ENCODE peak calls at places on chromosomes 13 and 19, in six cellular contexts. One of them, this sample, is unnamed.

GRCh38 chr13:29917573-29918091 is 67.2 kb upstream of the UBL3 start:
- DNase-seq in cardiac muscle cell: no peak
- DNase-seq in stomach: no peak
- DNase-seq in endothelial cell of umbilical vein: no peak
- DNase-seq in psoas muscle: no peak
- DNase-seq in H1: no peak
- DNase-seq in this sample: no peak

GRCh38 chr19:13764821-13765394 is 586 bp downstream of the MRI1 start:
- DNase-seq in stomach: peak; percentile 43
- DNase-seq in cardiac muscle cell: no peak
- DNase-seq in psoas muscle: peak; percentile 44
- DNase-seq in endothelial cell of umbilical vein: no peak
- DNase-seq in H1: no peak
- DNase-seq in this sample: peak; percentile 52

GRCh38 chr19:49591731-49592485 is 926 bp downstream of the PRR12 start:
- DNase-seq in cardiac muscle cell: peak; percentile 49
- DNase-seq in endothelial cell of umbilical vein: peak; percentile 59
- DNase-seq in H1: no peak
- DNase-seq in psoas muscle: peak; percentile 40
- DNase-seq in stomach: peak; percentile 40
- DNase-seq in this sample: peak; percentile 64

GRCh38 chr19:44757735-44758505 is 9.4 kb downstream of the BCL3 start:
- DNase-seq in H1: no peak
- DNase-seq in stomach: peak; percentile 61
- DNase-seq in endothelial cell of umbilical vein: peak; percentile 53
- DNase-seq in cardiac muscle cell: peak; percentile 77
- DNase-seq in psoas muscle: peak; percentile 85
- DNase-seq in this sample: peak; percentile 64

GRCh38 chr19:33772102-33772857 is 24.4 kb upstream of the KCTD15 start:
- DNase-seq in endothelial cell of umbilical vein: no peak
- DNase-seq in stomach: no peak
- DNase-seq in cardiac muscle cell: no peak
- DNase-seq in psoas muscle: no peak
- DNase-seq in H1: no peak
- DNase-seq in this sample: no peak

GRCh38 chr13:41648314-41648935 is 191.1 kb downstream of the RGCC start:
- DNase-seq in psoas muscle: no peak
- DNase-seq in endothelial cell of umbilical vein: peak; percentile 91
- DNase-seq in stomach: no peak
- DNase-seq in cardiac muscle cell: peak; percentile 62
- DNase-seq in H1: no peak
- DNase-seq in this sample: no peak

GRCh38 chr13:83881031-83881727 is 1.1 kb downstream of the SLITRK1 start:
- DNase-seq in stomach: no peak
- DNase-seq in H1: no peak
- DNase-seq in endothelial cell of umbilical vein: no peak
- DNase-seq in psoas muscle: no peak
- DNase-seq in cardiac muscle cell: no peak
- DNase-seq in this sample: no peak

GRCh38 chr13:75621147-75621546 is 15.0 kb upstream of the LMO7 start:
- DNase-seq in cardiac muscle cell: peak; percentile 37
- DNase-seq in endothelial cell of umbilical vein: peak; percentile 36
- DNase-seq in psoas muscle: no peak
- DNase-seq in H1: no peak
- DNase-seq in stomach: no peak
- DNase-seq in this sample: no peak

GRCh38 chr19:57171551-57172081 is 4.3 kb upstream of the DUXA start:
- DNase-seq in psoas muscle: peak; percentile 39
- DNase-seq in H1: peak; percentile 15
- DNase-seq in cardiac muscle cell: peak; percentile 55
- DNase-seq in endothelial cell of umbilical vein: no peak
- DNase-seq in stomach: no peak
- DNase-seq in this sample: no peak

GRCh38 chr19:27733551-27734266 is 1479.2 kb downstream of the UQCRFS1 start:
- DNase-seq in stomach: no peak
- DNase-seq in endothelial cell of umbilical vein: no peak
- DNase-seq in cardiac muscle cell: no peak
- DNase-seq in psoas muscle: no peak
- DNase-seq in H1: no peak
- DNase-seq in this sample: no peak
- H3K36me3 ChIP-seq in stomach: no peaks in the 10 kb centered on the region
- H3K36me3 ChIP-seq in endothelial cell of umbilical vein: no peaks in the 10 kb centered on the region
- H3K36me3 ChIP-seq in cardiac muscle cell: no peaks in the 10 kb centered on the region
- H3K36me3 ChIP-seq in psoas muscle: no peaks in the 10 kb centered on the region
- H3K36me3 ChIP-seq in H1: no peaks in the 10 kb centered on the region
- H3K36me3 ChIP-seq in this sample: no peaks in the 10 kb centered on the region

GRCh38 chr13:112245959-112246358 is 130.2 kb upstream of the SPACA7 start:
- DNase-seq in endothelial cell of umbilical vein: no peak
- DNase-seq in H1: no peak
- DNase-seq in cardiac muscle cell: no peak
- DNase-seq in psoas muscle: no peak
- DNase-seq in stomach: no peak
- DNase-seq in this sample: no peak
- H3K36me3 ChIP-seq in endothelial cell of umbilical vein: no peaks in the 10 kb centered on the region
- H3K36me3 ChIP-seq in H1: no peaks in the 10 kb centered on the region
- H3K36me3 ChIP-seq in cardiac muscle cell: no peaks in the 10 kb centered on the region
- H3K36me3 ChIP-seq in psoas muscle: no peaks in the 10 kb centered on the region
- H3K36me3 ChIP-seq in stomach: no peaks in the 10 kb centered on the region
- H3K36me3 ChIP-seq in this sample: no peaks in the 10 kb centered on the region

GRCh38 chr13:20073775-20074174 is 87.1 kb downstream of the GJA3 start:
- DNase-seq in cardiac muscle cell: no peak
- DNase-seq in stomach: no peak
- DNase-seq in psoas muscle: no peak
- DNase-seq in endothelial cell of umbilical vein: no peak
- DNase-seq in H1: no peak
- DNase-seq in this sample: no peak
- H3K36me3 ChIP-seq in cardiac muscle cell: peaks cover 16% of the 10 kb centered on the region
- H3K36me3 ChIP-seq in stomach: peaks cover 15% of the 10 kb centered on the region
- H3K36me3 ChIP-seq in psoas muscle: peaks cover 52% of the 10 kb centered on the region
- H3K36me3 ChIP-seq in endothelial cell of umbilical vein: peaks cover 7% of the 10 kb centered on the region
- H3K36me3 ChIP-seq in H1: peaks cover 3% of the 10 kb centered on the region
- H3K36me3 ChIP-seq in this sample: peaks cover 8% of the 10 kb centered on the region

DNA sequence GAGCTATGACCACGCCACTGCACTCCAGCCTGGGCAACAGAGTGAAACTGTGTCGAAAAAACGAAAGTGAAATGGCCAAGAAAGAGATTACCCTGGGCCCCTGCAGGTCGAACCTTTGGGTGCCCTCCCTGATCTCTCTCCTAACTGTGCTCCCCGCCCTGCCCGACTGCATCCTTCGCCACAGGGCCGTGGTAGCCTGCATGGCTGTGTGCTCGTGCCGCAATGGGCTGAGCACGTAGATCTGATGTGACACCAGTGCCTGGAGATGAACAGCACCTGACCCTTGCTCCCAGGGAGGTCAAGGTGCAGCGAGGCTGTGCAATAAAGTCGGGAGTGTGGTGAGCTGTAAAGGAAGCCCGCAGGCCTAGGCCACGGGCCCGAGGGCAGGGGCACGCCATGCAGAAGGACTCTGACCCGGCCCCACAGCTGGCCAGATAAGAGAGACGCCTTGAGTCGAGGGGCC is 60.2 kb downstream of the PEX11G start:
- DNase-seq in cardiac muscle cell: no peak
- DNase-seq in H1: no peak
- DNase-seq in psoas muscle: no peak
- DNase-seq in endothelial cell of umbilical vein: no peak
- DNase-seq in stomach: no peak
- DNase-seq in this sample: no peak
- H3K36me3 ChIP-seq in cardiac muscle cell: no peaks in the 10 kb centered on the region
- H3K36me3 ChIP-seq in H1: no peaks in the 10 kb centered on the region
- H3K36me3 ChIP-seq in psoas muscle: no peaks in the 10 kb centered on the region
- H3K36me3 ChIP-seq in endothelial cell of umbilical vein: no peaks in the 10 kb centered on the region
- H3K36me3 ChIP-seq in stomach: no peaks in the 10 kb centered on the region
- H3K36me3 ChIP-seq in this sample: no peaks in the 10 kb centered on the region